ENCODE peak calls at places on chromosomes 1 and 21, in nine cellular contexts. G, W, P, C, L, U, R, I and F are unnamed samples.
A peak's percentile ranks its signal among the peaks of the same experiment; 100 is the strongest.

GRCh38 chr1:91718368-91718767 is 167.6 kb downstream of the TGFBR3 start:
- DNase-seq in G (no peak), W (no peak), P (no peak), C (no peak), L (no peak), U (no peak), R (no peak), I (no peak), F (no peak)

GRCh38 chr1:205988585-205988995 is 14.6 kb downstream of the RAB7B start:
- DNase-seq in G (no peak), W (no peak), P (no peak), C (no peak), L (no peak), U (no peak), R (no peak), I (no peak), F (no peak)

GRCh38 chr1:100835866-100836842 is 58.5 kb downstream of the EXTL2 start:
- DNase-seq in G (no peak), W (no peak), P (no peak), C (no peak), L (no peak), U (no peak), R (no peak), I (no peak), F (no peak)

GRCh38 chr21:46156678-46157077 is 1.3 kb upstream of the FTCD start:
- DNase-seq in G (no peak), W (no peak), P (no peak), C (no peak), L (no peak), U (no peak), R (no peak), I (no peak), F (no peak)

GRCh38 chr1:61639218-61639617 is 85.7 kb downstream of the TM2D1 start:
- DNase-seq in G (no peak), W (no peak), P (no peak), C (no peak), L (no peak), U (no peak), R (no peak), I (no peak), F (no peak)

GRCh38 chr1:154351363-154352068 is 26.2 kb downstream of the ATP8B2 start:
- DNase-seq in G (no peak), W (no peak), P (no peak), C (no peak), L (no peak), U (no peak), R (no peak), I (no peak), F (no peak)

GRCh38 chr1:23559985-23560755 is 869 bp upstream of the ID3 start:
- DNase-seq in G (no peak), W (peak; percentile 41), P (no peak), C (no peak), L (no peak), U (no peak), R (no peak), I (no peak), F (no peak)

GRCh38 chr1:65067491-65068201 is 80.4 kb upstream of the AK4 start:
- DNase-seq in G (peak; percentile 88), W (peak; percentile 86), P (peak; percentile 54), C (no peak), L (peak; percentile 88), U (peak; percentile 24), R (peak; percentile 57), I (peak; percentile 62), F (peak; percentile 92)

GRCh38 chr1:6220236-6220635 is 14.3 kb downstream of the RNF207 start:
- DNase-seq in G (no peak), W (no peak), P (no peak), C (no peak), L (no peak), U (no peak), R (no peak), I (no peak), F (no peak)

GRCh38 chr1:165069829-165070228 is 286.7 kb downstream of the LMX1A start:
- DNase-seq in G (peak; percentile 92), W (no peak), P (no peak), C (no peak), L (no peak), U (no peak), R (no peak), I (no peak), F (peak; percentile 95)

GRCh38 chr1:234322979-234323378 is 50.3 kb upstream of the COA6 start:
- DNase-seq in G (no peak), W (no peak), P (peak; percentile 20), C (no peak), L (peak; percentile 81), U (no peak), R (peak; percentile 79), I (peak; percentile 8), F (no peak)

GRCh38 chr1:206581571-206581981 is 30.7 kb downstream of the EIF2D start:
- DNase-seq in G (no peak), W (no peak), P (peak; percentile 47), C (no peak), L (no peak), U (no peak), R (no peak), I (no peak), F (peak; percentile 53)

GRCh38 chr1:226950875-226951274 is 10.8 kb downstream of the COQ8A start:
- DNase-seq in G (no peak), W (no peak), P (no peak), C (no peak), L (no peak), U (no peak), R (no peak), I (no peak), F (no peak)

GRCh38 chr1:118987431-118988185 is 535 bp downstream of the TBX15 start:
- DNase-seq in G (no peak), W (no peak), P (no peak), C (no peak), L (no peak), U (no peak), R (peak; percentile 70), I (peak; percentile 35), F (no peak)